ENCODE peak calls at places on chromosomes 2 and 18, in nine cellular contexts. M is RWPE1, K is suprapubic skin, W is left ventricle myocardium inferior, G is dorsolateral prefrontal cortex, V is gastrocnemius medialis, Z is H9, A is HCT116, B is hepatocyte. Y is an unnamed sample.

GRCh38 chr2:85504434-85505261 is 34.3 kb upstream of the MAT2A start:
- DNase-seq in M (peak), K (peak), W (peak), G (no peak), V (peak), Z (no peak), A (peak), B (no peak), Y (peak)

GRCh38 chr2:3071645-3072044 is 306.0 kb downstream of the EIPR1 start:
- DNase-seq in M (no peak), K (no peak), W (no peak), G (no peak), V (no peak), Z (no peak), A (no peak), B (no peak), Y (no peak)

GRCh38 chr2:27212626-27213471 is 781 bp upstream of the SLC5A6 start:
- DNase-seq in M (peak), K (peak), W (no peak), G (no peak), V (no peak), Z (no peak), A (no peak), B (peak), Y (peak)

GRCh38 chr2:224401641-224402342 is at the start of gene FAM124B:
- DNase-seq in M (no peak), K (no peak), W (peak), G (no peak), V (peak), Z (no peak), A (no peak), B (peak), Y (no peak)

GRCh38 chr2:73172963-73173362 is 29.4 kb upstream of the NOTO start:
- DNase-seq in M (no peak), K (no peak), W (no peak), G (no peak), V (no peak), Z (no peak), A (no peak), B (peak), Y (no peak)

GRCh38 chr18:70464343-70465114 is 175.7 kb downstream of the SOCS6 start:
- DNase-seq in M (peak), K (peak), W (peak), G (peak), V (peak), Z (peak), A (peak), B (peak), Y (peak)

GRCh38 chr2:128536925-128537620 is 218.4 kb upstream of the HS6ST1 start:
- DNase-seq in M (peak), K (no peak), W (no peak), G (no peak), V (no peak), Z (peak), A (peak), B (peak), Y (peak)

GRCh38 chr2:242012956-242013764 is 143.6 kb downstream of the RTP5 start:
- DNase-seq in M (no peak), K (peak), W (no peak), G (no peak), V (no peak), Z (no peak), A (no peak), B (no peak), Y (no peak)

GRCh38 chr18:24271381-24272331 is 126.0 kb downstream of the OSBPL1A start:
- DNase-seq in M (peak), K (peak), W (peak), G (peak), V (peak), Z (peak), A (peak), B (peak), Y (peak)

GRCh38 chr2:127563458-127564428 is 28.3 kb downstream of the MYO7B start:
- DNase-seq in M (no peak), K (no peak), W (no peak), G (no peak), V (no peak), Z (no peak), A (no peak), B (no peak), Y (no peak)

GRCh38 chr2:189210250-189211075 is 30.9 kb upstream of the COL5A2 start:
- DNase-seq in M (peak), K (peak), W (peak), G (no peak), V (no peak), Z (no peak), A (peak), B (peak), Y (peak)

GRCh38 chr18:10660485-10660884 is 134.7 kb downstream of the NAPG start:
- DNase-seq in M (peak), K (no peak), W (no peak), G (no peak), V (peak), Z (no peak), A (no peak), B (no peak), Y (no peak)

GRCh38 chr2:1736997-1737480 is 7.3 kb downstream of the PXDN start:
- DNase-seq in M (no peak), K (peak), W (no peak), G (peak), V (no peak), Z (no peak), A (no peak), B (no peak), Y (peak)

GRCh38 chr2:58521803-58522602 is 280.9 kb upstream of the FANCL start:
- DNase-seq in M (no peak), K (no peak), W (no peak), G (no peak), V (no peak), Z (no peak), A (no peak), B (no peak), Y (peak)

GRCh38 chr2:149885946-149886345 is 298.4 kb upstream of the MMADHC start:
- DNase-seq in M (no peak), K (no peak), W (no peak), G (no peak), V (no peak), Z (no peak), A (no peak), B (no peak), Y (no peak)

GRCh38 chr2:221350621-221351020 is 221.5 kb downstream of the EPHA4 start:
- DNase-seq in M (no peak), K (no peak), W (no peak), G (no peak), V (no peak), Z (no peak), A (no peak), B (no peak), Y (peak)

GRCh38 chr2:238026953-238027505 is 33.8 kb upstream of the SCLY start:
- DNase-seq in M (no peak), K (no peak), W (no peak), G (no peak), V (no peak), Z (no peak), A (no peak), B (no peak), Y (no peak)

GRCh38 chr2:10923965-10924364 is 12.2 kb downstream of the KCNF1 start:
- DNase-seq in M (no peak), K (no peak), W (no peak), G (peak), V (no peak), Z (no peak), A (no peak), B (no peak), Y (no peak)

GRCh38 chr2:69231760-69232277 is 155.2 kb downstream of the GFPT1 start:
- DNase-seq in M (no peak), K (no peak), W (no peak), G (no peak), V (no peak), Z (no peak), A (no peak), B (no peak), Y (no peak)

GRCh38 chr18:40004246-40004645 is 1950.8 kb upstream of the PIK3C3 start:
- DNase-seq in M (no peak), K (no peak), W (no peak), G (no peak), V (no peak), Z (no peak), A (no peak), B (no peak), Y (no peak)

GRCh38 chr2:54629914-54630609 is 93.4 kb upstream of the EML6 start:
- DNase-seq in M (peak), K (peak), W (peak), G (no peak), V (peak), Z (no peak), A (no peak), B (peak), Y (peak)

GRCh38 chr2:95315801-95316411 is 18.8 kb downstream of the KCNIP3 start:
- DNase-seq in M (peak), K (no peak), W (no peak), G (no peak), V (no peak), Z (no peak), A (no peak), B (no peak), Y (peak)

GRCh38 chr2:97967216-97967592 is 28.5 kb downstream of the TMEM131 start:
- DNase-seq in M (no peak), K (no peak), W (no peak), G (no peak), V (no peak), Z (no peak), A (no peak), B (no peak), Y (no peak)
- H3K27ac ChIP-seq in M (no peak), K (no peak), W (no peak), G (no peak), V (peak), Z (no peak), A (no peak), B (no peak), Y (no peak)

DNA sequence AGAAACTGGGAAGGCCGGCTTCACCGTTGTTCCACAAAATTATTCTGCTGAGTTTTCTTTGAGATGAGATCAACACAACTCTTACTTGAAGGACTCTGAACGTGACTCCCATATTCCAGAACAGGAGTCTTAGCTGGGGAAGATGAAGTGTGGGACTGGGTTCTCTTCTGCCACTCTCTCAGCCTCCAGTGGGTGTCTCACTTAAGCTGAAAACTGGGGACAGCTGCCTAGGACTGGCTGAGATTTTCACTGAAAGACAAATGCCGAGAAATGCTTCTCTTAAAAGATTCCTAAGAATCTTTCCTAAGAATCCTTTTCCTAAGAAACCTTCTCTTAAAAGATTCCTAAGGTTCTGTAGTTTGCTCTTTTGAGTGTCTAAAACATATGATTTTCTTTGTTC is 156.6 kb upstream of the LHCGR start:
- DNase-seq in M (no peak), K (no peak), W (no peak), G (no peak), V (no peak), Z (no peak), A (no peak), B (peak), Y (no peak)
- TF ChIP-seq CTCF in M (no peak), K (no peak), W (peak), G (peak), V (no peak), Z (peak), A (no peak), B (peak), Y (no peak)

GRCh38 chr2:71379086-71379485 is 47.5 kb downstream of the ZNF638 start:
- DNase-seq in M (peak), K (no peak), W (no peak), G (no peak), V (no peak), Z (no peak), A (peak), B (peak), Y (peak)
- H3K27ac ChIP-seq in M (no peak), K (no peak), W (no peak), G (no peak), V (no peak), Z (no peak), A (no peak), B (peak), Y (no peak)

GRCh38 chr2:123993728-123994323 is 31.3 kb upstream of the CNTNAP5 start:
- DNase-seq in M (peak), K (no peak), W (no peak), G (no peak), V (no peak), Z (peak), A (no peak), B (peak), Y (peak)
- TF ChIP-seq CTCF in M (peak), K (no peak), W (peak), G (peak), V (peak), Z (peak), A (no peak), B (peak), Y (peak)

DNA sequence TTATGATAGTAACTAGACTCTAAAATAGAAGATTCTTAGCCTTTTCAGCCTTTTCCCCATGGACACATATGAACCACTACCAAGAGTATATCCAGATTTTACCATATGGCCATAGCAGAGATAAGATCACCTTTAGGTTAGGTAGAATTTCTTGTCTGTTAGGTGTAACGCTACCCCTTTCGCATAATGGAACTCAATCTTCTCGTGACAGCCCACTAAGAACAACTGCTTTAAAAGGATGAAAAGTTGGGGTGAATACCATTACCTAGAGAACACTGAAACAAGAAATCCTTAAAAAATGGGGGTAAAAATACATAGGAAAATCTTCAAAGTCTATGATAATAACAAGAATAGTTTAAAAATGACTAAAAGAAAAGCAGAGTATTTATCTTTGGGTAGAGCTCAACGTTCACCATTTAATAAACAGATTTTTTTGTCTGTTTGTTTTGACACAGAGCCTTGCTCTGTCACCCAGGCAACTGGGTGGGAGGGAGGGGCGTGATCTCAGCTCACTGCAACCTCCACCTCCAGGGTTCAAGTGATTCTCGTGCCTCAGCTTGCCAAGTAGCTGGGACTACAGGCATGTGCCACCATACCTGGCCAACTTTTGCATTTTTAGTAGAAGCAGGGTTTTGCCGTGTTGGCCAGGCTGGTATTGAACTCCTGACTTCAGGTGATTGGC is 67.2 kb downstream of the VIL1 start:
- DNase-seq in M (no peak), K (no peak), W (no peak), G (no peak), V (no peak), Z (no peak), A (no peak), B (no peak), Y (no peak)
- H3K27ac ChIP-seq in M (peak), K (no peak), W (no peak), G (no peak), V (no peak), Z (no peak), A (no peak), B (no peak), Y (no peak)